ENCODE peak calls at places on chromosome 18, in four cellular contexts. One of them, this sample, is unnamed.
A peak's percentile ranks its signal among the peaks of the same experiment; 100 is the strongest.

GRCh38 chr18:48836231-48836805 is 114.4 kb downstream of the SMAD7 start:
- DNase-seq in HL-60: no peak
- DNase-seq in cardiac fibroblast: no peak
- DNase-seq in right lobe of liver: no peak
- DNase-seq in this sample: no peak

GRCh38 chr18:34158881-34159690 is 65.6 kb downstream of the NOL4 start:
- DNase-seq in HL-60: no peak
- DNase-seq in right lobe of liver: no peak
- DNase-seq in cardiac fibroblast: peak; percentile 2
- DNase-seq in this sample: no peak

GRCh38 chr18:9868857-9869712 is 16.7 kb upstream of the TXNDC2 start:
- DNase-seq in HL-60: no peak
- DNase-seq in cardiac fibroblast: no peak
- DNase-seq in right lobe of liver: no peak
- DNase-seq in this sample: no peak

GRCh38 chr18:13175266-13175665 is 43.3 kb upstream of the LDLRAD4 start:
- DNase-seq in cardiac fibroblast: no peak
- DNase-seq in right lobe of liver: no peak
- DNase-seq in HL-60: no peak
- DNase-seq in this sample: no peak

GRCh38 chr18:49161627-49162026 is 210.9 kb upstream of the SMAD7 start:
- DNase-seq in cardiac fibroblast: peak; percentile 35
- DNase-seq in HL-60: no peak
- DNase-seq in right lobe of liver: no peak
- DNase-seq in this sample: peak; percentile 55

GRCh38 chr18:55385770-55386169 is 202.2 kb downstream of the TCF4 start:
- DNase-seq in right lobe of liver: no peak
- DNase-seq in HL-60: no peak
- DNase-seq in cardiac fibroblast: no peak
- DNase-seq in this sample: no peak

GRCh38 chr18:52345428-52345827 is 5.4 kb downstream of the DCC start:
- DNase-seq in cardiac fibroblast: no peak
- DNase-seq in HL-60: no peak
- DNase-seq in right lobe of liver: no peak
- DNase-seq in this sample: no peak

GRCh38 chr18:35939166-35939565 is 33.3 kb upstream of the RMP24 start:
- DNase-seq in HL-60: no peak
- DNase-seq in cardiac fibroblast: peak; percentile 6
- DNase-seq in right lobe of liver: no peak
- DNase-seq in this sample: no peak

GRCh38 chr18:5895300-5895885 is at the start of gene TMEM200C:
- DNase-seq in cardiac fibroblast: no peak
- DNase-seq in right lobe of liver: peak; percentile 46
- DNase-seq in HL-60: no peak
- DNase-seq in this sample: no peak

GRCh38 chr18:32237024-32237423 is 47.2 kb downstream of the MEP1B start:
- DNase-seq in right lobe of liver: no peak
- DNase-seq in HL-60: no peak
- DNase-seq in cardiac fibroblast: no peak
- DNase-seq in this sample: no peak

GRCh38 chr18:70291295-70291574 is 2.4 kb downstream of the SOCS6 start:
- DNase-seq in right lobe of liver: no peak
- DNase-seq in cardiac fibroblast: no peak
- DNase-seq in HL-60: no peak
- DNase-seq in this sample: no peak
- H3K4me3 ChIP-seq in right lobe of liver: no peak overlapping the region
- H3K4me3 ChIP-seq in cardiac fibroblast: no peak overlapping the region
- H3K4me3 ChIP-seq in HL-60: no peak overlapping the region
- H3K4me3 ChIP-seq in this sample: peak overlapping the region; percentile 66

GRCh38 chr18:58438161-58438983 is 190.5 kb downstream of the ALPK2 start:
- DNase-seq in cardiac fibroblast: peak; percentile 27
- DNase-seq in right lobe of liver: no peak
- DNase-seq in HL-60: no peak
- DNase-seq in this sample: no peak

GRCh38 chr18:58443671-58444070 is 185.2 kb downstream of the ALPK2 start:
- DNase-seq in HL-60: no peak
- DNase-seq in right lobe of liver: peak; percentile 69
- DNase-seq in cardiac fibroblast: no peak
- DNase-seq in this sample: no peak

GRCh38 chr18:58438984-58439311 is 189.9 kb downstream of the ALPK2 start:
- DNase-seq in right lobe of liver: no peak
- DNase-seq in cardiac fibroblast: no peak
- DNase-seq in HL-60: no peak
- DNase-seq in this sample: no peak
- H3K4me3 ChIP-seq in right lobe of liver: peak overlapping the region; percentile 34
- H3K4me3 ChIP-seq in cardiac fibroblast: no peak overlapping the region
- H3K4me3 ChIP-seq in HL-60: no peak overlapping the region
- H3K4me3 ChIP-seq in this sample: peak overlapping the region; percentile 14

GRCh38 chr18:31162419-31162793 is 250 bp downstream of the DSC1 start:
- DNase-seq in HL-60: no peak
- DNase-seq in right lobe of liver: no peak
- DNase-seq in cardiac fibroblast: no peak
- DNase-seq in this sample: no peak

GRCh38 chr18:31156831-31157763 is 5.6 kb downstream of the DSC1 start:
- DNase-seq in cardiac fibroblast: no peak
- DNase-seq in HL-60: no peak
- DNase-seq in right lobe of liver: no peak
- DNase-seq in this sample: no peak

GRCh38 chr18:31161757-31162418 is 768 bp downstream of the DSC1 start:
- DNase-seq in right lobe of liver: no peak
- DNase-seq in HL-60: no peak
- DNase-seq in cardiac fibroblast: no peak
- DNase-seq in this sample: no peak

DNA sequence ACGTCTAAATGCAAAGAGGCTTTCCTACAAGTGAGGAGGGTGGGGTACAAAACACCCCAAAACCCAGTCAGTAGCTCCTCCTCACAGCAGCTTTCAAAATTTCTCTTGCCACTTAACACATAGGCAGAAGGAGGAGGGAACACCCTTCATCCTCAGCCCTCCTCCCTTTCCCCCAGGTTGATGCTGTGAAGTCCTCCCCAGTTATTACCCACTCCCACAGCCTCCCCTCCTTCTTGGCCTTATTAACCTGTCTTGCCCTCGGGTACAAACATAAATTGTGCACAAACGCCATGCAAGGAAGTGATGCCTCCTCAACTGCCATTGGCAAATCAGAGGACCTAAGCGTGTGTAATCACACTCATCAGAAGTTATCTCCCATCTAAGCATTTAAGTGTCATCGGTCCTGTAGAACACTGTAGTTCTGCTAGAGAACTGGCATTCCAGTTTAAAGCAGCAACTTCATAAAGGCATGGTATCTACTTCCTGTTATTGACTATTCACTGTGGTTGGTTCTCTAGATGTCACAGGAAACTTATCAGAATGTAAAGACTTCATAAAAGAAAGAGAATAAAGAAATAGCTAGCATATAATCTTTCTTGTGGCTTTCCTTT is at the start of gene DSC1:
- DNase-seq in cardiac fibroblast: no peak
- DNase-seq in right lobe of liver: no peak
- DNase-seq in HL-60: no peak
- DNase-seq in this sample: no peak
- H3K4me3 ChIP-seq in cardiac fibroblast: no peak within 1 kb of the TSS
- H3K4me3 ChIP-seq in right lobe of liver: no peak within 1 kb of the TSS
- H3K4me3 ChIP-seq in HL-60: no peak within 1 kb of the TSS
- H3K4me3 ChIP-seq in this sample: no peak within 1 kb of the TSS

GRCh38 chr18:57436965-57437333 is 1.8 kb downstream of the ONECUT2 start:
- DNase-seq in right lobe of liver: no peak
- DNase-seq in HL-60: no peak
- DNase-seq in cardiac fibroblast: no peak
- DNase-seq in this sample: no peak

GRCh38 chr18:57436193-57436964 is 1.2 kb downstream of the ONECUT2 start:
- DNase-seq in cardiac fibroblast: no peak
- DNase-seq in HL-60: no peak
- DNase-seq in right lobe of liver: no peak
- DNase-seq in this sample: no peak

GRCh38 chr18:57437433-57437781 is 2.2 kb downstream of the ONECUT2 start:
- DNase-seq in right lobe of liver: no peak
- DNase-seq in HL-60: no peak
- DNase-seq in cardiac fibroblast: no peak
- DNase-seq in this sample: no peak

GRCh38 chr18:57434536-57435494 is at the start of gene ONECUT2:
- DNase-seq in HL-60: peak; percentile 70
- DNase-seq in cardiac fibroblast: peak; percentile 84
- DNase-seq in right lobe of liver: peak; percentile 99
- DNase-seq in this sample: peak; percentile 54

DNA sequence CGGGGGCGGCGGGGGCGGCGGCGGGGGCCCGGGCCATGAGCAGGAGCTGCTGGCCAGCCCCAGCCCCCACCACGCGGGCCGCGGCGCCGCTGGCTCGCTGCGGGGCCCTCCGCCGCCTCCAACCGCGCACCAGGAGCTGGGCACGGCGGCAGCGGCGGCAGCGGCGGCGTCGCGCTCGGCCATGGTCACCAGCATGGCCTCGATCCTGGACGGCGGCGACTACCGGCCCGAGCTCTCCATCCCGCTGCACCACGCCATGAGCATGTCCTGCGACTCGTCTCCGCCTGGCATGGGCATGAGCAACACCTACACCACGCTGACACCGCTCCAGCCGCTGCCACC is 648 bp downstream of the ONECUT2 start:
- DNase-seq in cardiac fibroblast: no peak
- DNase-seq in HL-60: no peak
- DNase-seq in right lobe of liver: no peak
- DNase-seq in this sample: no peak
- H3K4me3 ChIP-seq in cardiac fibroblast: no peak overlapping the region
- H3K4me3 ChIP-seq in HL-60: no peak overlapping the region
- H3K4me3 ChIP-seq in right lobe of liver: peak overlapping the region; percentile 64
- H3K4me3 ChIP-seq in this sample: no peak overlapping the region

DNA sequence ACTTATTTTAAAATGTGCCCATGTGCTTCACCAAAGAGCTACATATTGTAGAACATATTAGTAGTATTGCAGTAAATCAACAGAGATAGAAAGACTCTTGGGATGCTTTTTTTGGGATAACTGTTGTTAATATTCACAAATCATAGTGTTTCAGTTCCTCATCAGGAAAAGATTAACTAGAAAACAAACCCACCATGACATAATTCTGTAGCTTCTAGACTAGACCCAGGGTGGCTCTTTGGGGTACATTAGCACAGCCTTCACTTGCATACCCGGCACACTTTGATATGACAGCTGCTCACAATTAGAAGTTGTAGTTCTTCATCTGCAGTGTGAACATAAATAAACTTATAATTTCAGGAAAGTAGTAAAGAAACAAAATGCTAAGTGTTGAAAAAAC is 154.2 kb downstream of the ATP9B start:
- DNase-seq in right lobe of liver: no peak
- DNase-seq in cardiac fibroblast: no peak
- DNase-seq in HL-60: no peak
- DNase-seq in this sample: no peak
- H3K4me3 ChIP-seq in right lobe of liver: no peak overlapping the region
- H3K4me3 ChIP-seq in cardiac fibroblast: no peak overlapping the region
- H3K4me3 ChIP-seq in HL-60: no peak overlapping the region
- H3K4me3 ChIP-seq in this sample: no peak overlapping the region

DNA sequence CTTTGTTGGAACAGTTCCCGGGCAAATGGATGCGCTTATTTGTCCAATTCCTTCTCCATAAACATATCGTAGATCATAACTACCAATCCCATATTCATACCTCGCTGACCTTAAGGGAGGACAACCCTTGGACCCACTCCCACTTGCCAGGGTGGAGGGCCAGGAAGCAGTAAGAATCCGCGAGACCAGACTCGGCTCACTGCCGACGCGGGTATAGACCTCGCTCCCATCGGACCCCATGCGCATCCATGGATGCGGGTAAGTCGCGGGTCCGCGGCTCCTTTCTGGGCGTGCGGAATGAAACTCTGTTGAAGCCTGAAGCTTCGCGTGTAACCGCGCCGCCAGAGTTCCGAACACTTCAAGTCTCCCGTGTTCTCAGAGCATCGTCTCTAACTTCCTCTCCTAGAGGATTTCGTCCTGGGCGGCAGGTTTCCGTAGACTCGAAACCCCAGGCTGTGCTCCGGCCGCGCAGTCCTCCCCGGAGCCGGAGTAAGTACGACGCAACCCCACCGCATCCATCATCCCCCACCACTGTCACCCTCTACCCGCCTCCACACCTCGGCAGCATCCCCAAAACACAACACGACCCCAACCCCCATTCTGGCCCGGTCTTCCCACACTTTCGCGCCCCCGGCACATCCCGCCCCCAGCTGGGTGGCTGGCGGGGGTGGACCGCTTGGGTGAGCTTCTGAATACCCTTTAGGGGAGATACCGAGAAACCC is 1.0 kb downstream of the DSC3 start:
- DNase-seq in HL-60: no peak
- DNase-seq in cardiac fibroblast: peak; percentile 31
- DNase-seq in right lobe of liver: peak; percentile 36
- DNase-seq in this sample: no peak
- H3K4me3 ChIP-seq in HL-60: no peak overlapping the region
- H3K4me3 ChIP-seq in cardiac fibroblast: peak overlapping the region; percentile 49
- H3K4me3 ChIP-seq in right lobe of liver: no peak overlapping the region
- H3K4me3 ChIP-seq in this sample: no peak overlapping the region

GRCh38 chr18:7957297-7957696 is 390.2 kb downstream of the PTPRM start:
- DNase-seq in HL-60: no peak
- DNase-seq in cardiac fibroblast: no peak
- DNase-seq in right lobe of liver: no peak
- DNase-seq in this sample: no peak

GRCh38 chr18:7955175-7955574 is 388.1 kb downstream of the PTPRM start:
- DNase-seq in right lobe of liver: no peak
- DNase-seq in HL-60: no peak
- DNase-seq in cardiac fibroblast: no peak
- DNase-seq in this sample: no peak

GRCh38 chr18:7958081-7958896 is 391.2 kb downstream of the PTPRM start:
- DNase-seq in HL-60: no peak
- DNase-seq in cardiac fibroblast: peak; percentile 49
- DNase-seq in right lobe of liver: no peak
- DNase-seq in this sample: no peak

GRCh38 chr18:7954229-7954628 is 387.1 kb downstream of the PTPRM start:
- DNase-seq in HL-60: no peak
- DNase-seq in right lobe of liver: no peak
- DNase-seq in cardiac fibroblast: peak; percentile 47
- DNase-seq in this sample: no peak

GRCh38 chr18:7958897-7959146 is 391.7 kb downstream of the PTPRM start:
- DNase-seq in right lobe of liver: no peak
- DNase-seq in HL-60: no peak
- DNase-seq in cardiac fibroblast: no peak
- DNase-seq in this sample: no peak
- H3K4me3 ChIP-seq in right lobe of liver: no peak overlapping the region
- H3K4me3 ChIP-seq in HL-60: no peak overlapping the region
- H3K4me3 ChIP-seq in cardiac fibroblast: peak overlapping the region; percentile 35
- H3K4me3 ChIP-seq in this sample: no peak overlapping the region